ENCODE peak calls at places on chromosomes 6 and 20, in seven cellular contexts. N, L, G, E, H, O and Y are unnamed samples.
A peak's percentile ranks its signal among the peaks of the same experiment; 100 is the strongest.

GRCh38 chr20:58717278-58718091 is 24.9 kb downstream of the NPEPL1 start:
- DNase-seq in H (peak; percentile 46), O (no peak), E (no peak), G (no peak), L (no peak), N (no peak), Y (peak; percentile 40)

GRCh38 chr20:54132612-54133433 is 41.0 kb downstream of the CYP24A1 start:
- DNase-seq in E (no peak), L (peak; percentile 98), G (no peak), H (no peak), O (peak; percentile 99), N (peak; percentile 22), Y (peak; percentile 77)

GRCh38 chr6:160217073-160217472 is 41.5 kb downstream of the SLC22A2 start:
- DNase-seq in N (no peak), H (no peak), L (peak; percentile 57), O (no peak), G (no peak), E (no peak), Y (no peak)

GRCh38 chr6:165661416-165662001 is 1.5 kb downstream of the PDE10A start:
- DNase-seq in E (peak; percentile 48), O (no peak), N (no peak), G (no peak), H (no peak), L (peak; percentile 47), Y (no peak)

GRCh38 chr6:33677153-33677660 is 34.3 kb downstream of the UQCC2 start:
- DNase-seq in E (no peak), G (no peak), L (peak; percentile 10), O (peak; percentile 18), N (no peak), H (no peak), Y (no peak)

GRCh38 chr20:57835053-57835452 is 125.2 kb upstream of the PMEPA1 start:
- DNase-seq in G (no peak), N (no peak), E (no peak), H (no peak), O (no peak), L (no peak), Y (no peak)

GRCh38 chr6:84508981-84509380 is 255.4 kb downstream of the TBX18 start:
- DNase-seq in E (no peak), G (no peak), L (peak; percentile 76), O (no peak), H (no peak), N (no peak), Y (no peak)

GRCh38 chr6:153368131-153368530 is 237.0 kb upstream of the RGS17 start:
- DNase-seq in N (no peak), O (no peak), E (no peak), L (no peak), G (no peak), H (no peak), Y (no peak)

GRCh38 chr6:100449239-100449691 is 15.5 kb downstream of the SIM1 start:
- DNase-seq in G (no peak), N (no peak), L (no peak), O (no peak), E (no peak), H (no peak), Y (no peak)

GRCh38 chr6:71107935-71108420 is 151.1 kb upstream of the B3GAT2 start:
- DNase-seq in O (peak; percentile 74), L (peak; percentile 81), H (no peak), N (peak; percentile 18), E (peak; percentile 31), G (no peak), Y (no peak)

GRCh38 chr20:33437141-33437911 is 6.2 kb downstream of the SNTA1 start:
- DNase-seq in E (peak; percentile 73), L (peak; percentile 83), O (peak; percentile 42), N (peak; percentile 51), H (peak; percentile 83), G (no peak), Y (peak; percentile 79)

GRCh38 chr6:149071997-149072396 is 245.5 kb upstream of the TAB2 start:
- DNase-seq in O (no peak), L (no peak), H (no peak), N (no peak), G (no peak), E (no peak), Y (no peak)

GRCh38 chr6:744954-745353 is 52.0 kb upstream of the EXOC2 start:
- DNase-seq in L (no peak), H (no peak), N (no peak), G (no peak), O (no peak), E (no peak), Y (no peak)

GRCh38 chr6:28585335-28585734 is 59.7 kb downstream of the GPX5 start:
- DNase-seq in L (peak; percentile 75), O (peak; percentile 61), G (no peak), E (no peak), N (no peak), H (no peak), Y (no peak)

GRCh38 chr6:116512155-116512559 is 718 bp downstream of the CALHM5 start:
- DNase-seq in L (peak; percentile 45), E (no peak), G (no peak), H (no peak), O (peak; percentile 43), N (no peak), Y (no peak)
- H3K4me3 ChIP-seq in L (no peak overlapping the region), E (peak overlapping the region; percentile 65), G (peak overlapping the region; percentile 12), H (peak overlapping the region; percentile 60), O (peak overlapping the region; percentile 68), N (peak overlapping the region; percentile 26), Y (peak overlapping the region; percentile 51)

GRCh38 chr6:48979085-48979484 is 484.0 kb downstream of the MMUT start:
- DNase-seq in O (no peak), H (no peak), L (no peak), G (no peak), E (no peak), N (no peak), Y (no peak)
- TF ChIP-seq CTCF in O (no peak), H (no peak), L (no peak), G (no peak), E (no peak), N (no peak), Y (no peak)

GRCh38 chr20:15860850-15861249 is 712.4 kb downstream of the KIF16B start:
- DNase-seq in E (no peak), H (no peak), G (no peak), N (no peak), O (no peak), L (no peak), Y (no peak)
- H3K9me3 ChIP-seq in E (no peaks in the 10 kb centered on the region), H (no peaks in the 10 kb centered on the region), G (no peaks in the 10 kb centered on the region), N (no peaks in the 10 kb centered on the region), O (no peaks in the 10 kb centered on the region), L (no peaks in the 10 kb centered on the region), Y (no peaks in the 10 kb centered on the region)

DNA sequence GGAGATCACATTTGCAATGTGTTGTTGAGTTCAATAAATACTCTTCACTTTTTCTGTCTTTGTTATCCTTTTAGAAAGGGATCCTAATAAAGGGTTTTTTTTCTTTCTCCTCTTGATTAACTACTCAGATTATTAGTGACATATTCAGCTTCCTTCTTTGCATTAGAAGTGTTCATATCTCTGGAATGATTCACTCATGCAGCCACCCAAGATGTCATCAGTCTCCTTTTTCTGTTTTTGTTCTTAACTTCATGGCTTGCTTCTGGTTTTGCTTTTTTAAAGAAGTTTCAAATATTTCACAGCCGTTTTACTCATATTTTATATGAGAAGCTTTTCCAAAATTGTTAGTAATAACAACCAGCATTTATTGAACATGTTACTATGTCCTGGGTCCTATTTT is 187.6 kb downstream of the TMEM242 start:
- DNase-seq in G (no peak), O (no peak), L (no peak), N (no peak), E (no peak), H (no peak), Y (no peak)
- H3K4me3 ChIP-seq in G (no peak overlapping the region), O (no peak overlapping the region), L (no peak overlapping the region), N (no peak overlapping the region), E (no peak overlapping the region), H (no peak overlapping the region), Y (no peak overlapping the region)

DNA sequence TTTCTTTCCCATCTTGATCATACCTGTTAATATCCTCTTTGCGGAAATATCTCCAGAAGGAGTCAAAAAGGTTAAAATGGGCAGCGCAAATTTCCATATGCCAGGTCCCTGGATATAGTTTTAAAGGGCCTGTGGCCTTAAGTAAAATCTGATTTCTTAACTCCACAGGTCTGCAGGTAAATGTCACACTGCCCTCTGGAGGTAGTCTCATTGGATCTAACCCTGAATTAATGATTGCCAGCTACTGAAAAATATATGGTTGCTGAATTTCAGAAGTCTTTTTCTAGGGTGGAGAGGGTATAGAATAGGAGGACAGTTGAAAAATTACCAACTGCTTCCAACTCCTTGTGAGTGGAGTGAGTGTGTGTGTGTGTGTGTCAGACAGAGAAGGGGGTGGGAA is 8.5 kb downstream of the MOXD1 start:
- DNase-seq in N (no peak), E (no peak), H (no peak), L (no peak), O (no peak), G (no peak), Y (no peak)
- TF ChIP-seq CTCF in N (no peak), E (no peak), H (no peak), L (peak; percentile 25), O (no peak), G (peak; percentile 51), Y (no peak)

GRCh38 chr20:61990484-61990883 is 75.2 kb downstream of the TAF4 start:
- DNase-seq in N (no peak), O (no peak), G (no peak), E (no peak), H (no peak), L (no peak), Y (no peak)
- H3K9me3 ChIP-seq in N (no peaks in the 10 kb centered on the region), O (no peaks in the 10 kb centered on the region), G (no peaks in the 10 kb centered on the region), E (peaks cover 15% of the 10 kb centered on the region), H (peaks cover 7% of the 10 kb centered on the region), L (no peaks in the 10 kb centered on the region), Y (peaks cover 18% of the 10 kb centered on the region)

GRCh38 chr6:36867471-36868224 is 7.0 kb downstream of the PPIL1 start:
- DNase-seq in N (no peak), L (no peak), H (no peak), O (no peak), E (peak; percentile 79), G (no peak), Y (no peak)
- H3K4me3 ChIP-seq in N (no peak overlapping the region), L (no peak overlapping the region), H (no peak overlapping the region), O (no peak overlapping the region), E (no peak overlapping the region), G (no peak overlapping the region), Y (no peak overlapping the region)